ENCODE peak calls at places on chromosomes 3 and 15, in six cellular contexts. One of them, this sample, is unnamed.

GRCh38 chr3:190709351-190709773 is 153.1 kb downstream of the GMNC start:
- DNase-seq in heart right ventricle: no peak
- DNase-seq in DND-41: no peak
- DNase-seq in pancreas: no peak
- DNase-seq in A549: no peak
- DNase-seq in AG04450: no peak
- DNase-seq in this sample: no peak

GRCh38 chr15:66673410-66674322 is 28.4 kb upstream of the SMAD6 start:
- DNase-seq in AG04450: no peak
- DNase-seq in heart right ventricle: peak; percentile 59
- DNase-seq in pancreas: no peak
- DNase-seq in A549: peak; percentile 58
- DNase-seq in DND-41: peak; percentile 64
- DNase-seq in this sample: no peak

GRCh38 chr15:74384566-74385441 is 17.4 kb upstream of the CYP11A1 start:
- DNase-seq in pancreas: no peak
- DNase-seq in heart right ventricle: no peak
- DNase-seq in A549: peak; percentile 28
- DNase-seq in DND-41: peak; percentile 53
- DNase-seq in AG04450: no peak
- DNase-seq in this sample: peak; percentile 47

GRCh38 chr3:4580346-4581019 is 87.3 kb downstream of the ITPR1 start:
- DNase-seq in A549: no peak
- DNase-seq in DND-41: no peak
- DNase-seq in AG04450: no peak
- DNase-seq in heart right ventricle: no peak
- DNase-seq in pancreas: no peak
- DNase-seq in this sample: no peak

GRCh38 chr3:111521881-111522280 is 20.1 kb upstream of the CD96 start:
- DNase-seq in DND-41: no peak
- DNase-seq in pancreas: no peak
- DNase-seq in heart right ventricle: no peak
- DNase-seq in A549: no peak
- DNase-seq in AG04450: no peak
- DNase-seq in this sample: no peak

GRCh38 chr3:73461582-73461981 is 163.2 kb downstream of the PDZRN3 start:
- DNase-seq in DND-41: no peak
- DNase-seq in pancreas: no peak
- DNase-seq in heart right ventricle: peak; percentile 26
- DNase-seq in A549: no peak
- DNase-seq in AG04450: no peak
- DNase-seq in this sample: no peak

GRCh38 chr15:28098766-28099554 is at the start of gene OCA2:
- DNase-seq in DND-41: no peak
- DNase-seq in pancreas: peak; percentile 82
- DNase-seq in AG04450: no peak
- DNase-seq in A549: peak; percentile 69
- DNase-seq in heart right ventricle: peak; percentile 70
- DNase-seq in this sample: peak; percentile 61

GRCh38 chr3:112333386-112334334 is 704 bp downstream of the CD200 start:
- DNase-seq in pancreas: peak; percentile 28
- DNase-seq in heart right ventricle: no peak
- DNase-seq in AG04450: no peak
- DNase-seq in DND-41: no peak
- DNase-seq in A549: no peak
- DNase-seq in this sample: no peak

GRCh38 chr3:66037330-66037985 is 1.3 kb downstream of the MAGI1 start:
- DNase-seq in heart right ventricle: peak; percentile 43
- DNase-seq in A549: peak; percentile 26
- DNase-seq in DND-41: no peak
- DNase-seq in pancreas: peak; percentile 77
- DNase-seq in AG04450: no peak
- DNase-seq in this sample: no peak

GRCh38 chr15:76012021-76012551 is at the start of gene NRG4:
- DNase-seq in heart right ventricle: no peak
- DNase-seq in A549: peak; percentile 71
- DNase-seq in AG04450: no peak
- DNase-seq in DND-41: no peak
- DNase-seq in pancreas: peak; percentile 50
- DNase-seq in this sample: no peak

GRCh38 chr3:132343018-132343612 is 25.9 kb downstream of the ACP3 start:
- DNase-seq in AG04450: peak; percentile 24
- DNase-seq in pancreas: no peak
- DNase-seq in DND-41: peak; percentile 28
- DNase-seq in heart right ventricle: no peak
- DNase-seq in A549: peak; percentile 50
- DNase-seq in this sample: no peak

GRCh38 chr15:62066663-62067447 is at the start of gene C2CD4A:
- DNase-seq in DND-41: no peak
- DNase-seq in A549: peak; percentile 72
- DNase-seq in pancreas: peak; percentile 99
- DNase-seq in AG04450: no peak
- DNase-seq in heart right ventricle: peak; percentile 56
- DNase-seq in this sample: peak; percentile 74

GRCh38 chr15:90881181-90881977 is 2.9 kb upstream of the FES start:
- DNase-seq in heart right ventricle: no peak
- DNase-seq in A549: no peak
- DNase-seq in AG04450: no peak
- DNase-seq in pancreas: peak; percentile 82
- DNase-seq in DND-41: no peak
- DNase-seq in this sample: no peak

GRCh38 chr3:171711461-171711860 is 98.8 kb downstream of the PLD1 start:
- DNase-seq in A549: no peak
- DNase-seq in heart right ventricle: no peak
- DNase-seq in DND-41: no peak
- DNase-seq in AG04450: no peak
- DNase-seq in pancreas: no peak
- DNase-seq in this sample: no peak

GRCh38 chr15:42108189-42108588 is 13.8 kb upstream of the PLA2G4D start:
- DNase-seq in AG04450: no peak
- DNase-seq in heart right ventricle: no peak
- DNase-seq in DND-41: no peak
- DNase-seq in A549: no peak
- DNase-seq in pancreas: no peak
- DNase-seq in this sample: no peak

GRCh38 chr15:96407482-96407881 is 77.0 kb downstream of the NR2F2 start:
- DNase-seq in pancreas: no peak
- DNase-seq in DND-41: no peak
- DNase-seq in AG04450: no peak
- DNase-seq in A549: no peak
- DNase-seq in heart right ventricle: no peak
- DNase-seq in this sample: no peak

GRCh38 chr3:143507735-143508580 is 340.3 kb downstream of the SLC9A9 start:
- DNase-seq in A549: peak; percentile 15
- DNase-seq in heart right ventricle: no peak
- DNase-seq in pancreas: no peak
- DNase-seq in DND-41: no peak
- DNase-seq in AG04450: peak; percentile 11
- DNase-seq in this sample: no peak

GRCh38 chr3:168219530-168219929 is 123.8 kb upstream of the GOLIM4 start:
- DNase-seq in AG04450: no peak
- DNase-seq in DND-41: no peak
- DNase-seq in pancreas: no peak
- DNase-seq in A549: no peak
- DNase-seq in heart right ventricle: no peak
- DNase-seq in this sample: no peak

GRCh38 chr3:168216851-168217250 is 121.1 kb upstream of the GOLIM4 start:
- DNase-seq in DND-41: no peak
- DNase-seq in heart right ventricle: no peak
- DNase-seq in pancreas: no peak
- DNase-seq in AG04450: no peak
- DNase-seq in A549: no peak
- DNase-seq in this sample: no peak

GRCh38 chr3:168220609-168221008 is 124.9 kb upstream of the GOLIM4 start:
- DNase-seq in AG04450: no peak
- DNase-seq in heart right ventricle: no peak
- DNase-seq in pancreas: no peak
- DNase-seq in DND-41: no peak
- DNase-seq in A549: no peak
- DNase-seq in this sample: no peak

GRCh38 chr3:168223085-168223484 is 127.4 kb upstream of the GOLIM4 start:
- DNase-seq in DND-41: no peak
- DNase-seq in pancreas: no peak
- DNase-seq in AG04450: no peak
- DNase-seq in A549: no peak
- DNase-seq in heart right ventricle: no peak
- DNase-seq in this sample: no peak

DNA sequence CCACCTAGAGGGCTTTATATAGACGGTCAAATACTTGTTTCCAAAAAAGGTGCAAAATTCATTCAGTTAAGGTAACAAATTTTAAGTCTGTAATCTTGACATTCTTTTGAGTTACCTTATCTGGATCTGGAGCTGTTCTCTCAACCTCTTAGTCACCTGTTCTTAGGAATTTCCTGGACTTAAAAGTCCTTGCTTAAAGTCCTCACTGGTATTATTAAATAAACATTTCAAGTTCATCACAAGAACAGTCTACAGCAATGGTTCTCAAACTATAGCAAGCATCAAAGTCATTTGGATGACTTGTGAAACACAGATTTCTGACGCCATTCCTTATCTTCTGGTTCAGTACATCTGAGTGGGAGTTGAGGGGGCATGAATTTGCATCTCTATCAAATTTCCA is 122.9 kb upstream of the GOLIM4 start:
- DNase-seq in pancreas: no peak
- DNase-seq in AG04450: no peak
- DNase-seq in DND-41: no peak
- DNase-seq in A549: no peak
- DNase-seq in heart right ventricle: no peak
- DNase-seq in this sample: no peak
- TF ChIP-seq CTCF in pancreas: no peak
- TF ChIP-seq CTCF in AG04450: no peak
- TF ChIP-seq CTCF in DND-41: no peak
- TF ChIP-seq CTCF in A549: no peak
- TF ChIP-seq CTCF in heart right ventricle: no peak
- TF ChIP-seq CTCF in this sample: no peak

GRCh38 chr3:64685800-64686445 is 1.9 kb downstream of the ADAMTS9 start:
- DNase-seq in A549: peak; percentile 57
- DNase-seq in AG04450: peak; percentile 11
- DNase-seq in heart right ventricle: peak; percentile 93
- DNase-seq in pancreas: peak; percentile 88
- DNase-seq in DND-41: no peak
- DNase-seq in this sample: no peak
- H3K4me3 ChIP-seq in A549: peak overlapping the region; percentile 47
- H3K4me3 ChIP-seq in AG04450: peak overlapping the region; percentile 56
- H3K4me3 ChIP-seq in heart right ventricle: peak overlapping the region; percentile 72
- H3K4me3 ChIP-seq in pancreas: peak overlapping the region; percentile 53
- H3K4me3 ChIP-seq in DND-41: no peak overlapping the region
- H3K4me3 ChIP-seq in this sample: no peak overlapping the region

DNA sequence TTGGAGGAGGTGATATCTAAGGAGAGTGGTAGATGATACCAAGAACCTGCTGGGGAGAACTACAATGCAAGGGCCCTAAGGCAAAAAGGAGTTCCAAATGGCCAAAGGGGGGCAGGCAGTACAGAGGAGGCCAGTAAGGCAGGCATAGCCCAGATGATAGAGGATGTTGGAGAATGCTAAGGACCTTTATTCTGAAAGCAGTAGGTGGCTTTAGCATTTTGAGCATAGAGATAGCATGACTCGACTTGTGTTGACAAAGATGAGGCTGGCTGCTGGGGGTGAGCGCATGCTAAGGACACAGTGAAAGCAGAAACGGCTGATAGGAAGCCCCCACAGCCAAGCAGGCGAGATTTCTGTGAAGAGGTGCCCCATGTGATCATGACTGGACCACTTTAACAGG is 419.3 kb downstream of the ERC2 start:
- DNase-seq in AG04450: no peak
- DNase-seq in pancreas: no peak
- DNase-seq in DND-41: no peak
- DNase-seq in A549: no peak
- DNase-seq in heart right ventricle: no peak
- DNase-seq in this sample: no peak
- H3K27ac ChIP-seq in AG04450: no peak overlapping the region
- H3K27ac ChIP-seq in pancreas: no peak overlapping the region
- H3K27ac ChIP-seq in DND-41: no peak overlapping the region
- H3K27ac ChIP-seq in A549: no peak overlapping the region
- H3K27ac ChIP-seq in heart right ventricle: no peak overlapping the region
- H3K27ac ChIP-seq in this sample: no peak overlapping the region

GRCh38 chr3:187952849-187953248 is 201.1 kb upstream of the LPP start:
- DNase-seq in AG04450: no peak
- DNase-seq in pancreas: no peak
- DNase-seq in DND-41: no peak
- DNase-seq in heart right ventricle: no peak
- DNase-seq in A549: no peak
- DNase-seq in this sample: no peak
- TF ChIP-seq CTCF in AG04450: no peak
- TF ChIP-seq CTCF in pancreas: no peak
- TF ChIP-seq CTCF in DND-41: no peak
- TF ChIP-seq CTCF in heart right ventricle: no peak
- TF ChIP-seq CTCF in A549: no peak
- TF ChIP-seq CTCF in this sample: no peak

GRCh38 chr15:68814596-68814995 is 6.1 kb downstream of the ANP32A start:
- DNase-seq in AG04450: no peak
- DNase-seq in A549: no peak
- DNase-seq in heart right ventricle: no peak
- DNase-seq in DND-41: no peak
- DNase-seq in pancreas: no peak
- DNase-seq in this sample: no peak
- H3K4me3 ChIP-seq in AG04450: no peak overlapping the region
- H3K4me3 ChIP-seq in A549: no peak overlapping the region
- H3K4me3 ChIP-seq in heart right ventricle: no peak overlapping the region
- H3K4me3 ChIP-seq in DND-41: no peak overlapping the region
- H3K4me3 ChIP-seq in pancreas: no peak overlapping the region
- H3K4me3 ChIP-seq in this sample: no peak overlapping the region

This sample was measured in CD8-positive, alpha-beta T cell.